ENCODE peak calls at places on chromosome 1, in six cellular contexts. M is OCI-LY7, D is left ventricle myocardium inferior, U is left lung, J is adrenal gland, R is neural progenitor cell. H is an unnamed sample.

GRCh38 chr1:160205242-160205973 is at the start of gene PEA15:
- DNase-seq in M (peak; percentile 77), D (peak; percentile 85), U (peak; percentile 75), J (peak; percentile 80), R (peak; percentile 91), H (peak; percentile 88)

GRCh38 chr1:190478193-190479007 is 736 bp upstream of the BRINP3 start:
- DNase-seq in M (no peak), D (no peak), U (no peak), J (no peak), R (peak; percentile 83), H (peak; percentile 40)

GRCh38 chr1:153028771-153029170 is 2.2 kb upstream of the SPRR1B start:
- DNase-seq in M (no peak), D (no peak), U (no peak), J (no peak), R (no peak), H (no peak)

GRCh38 chr1:208137144-208137682 is 107.0 kb downstream of the PLXNA2 start:
- DNase-seq in M (no peak), D (no peak), U (no peak), J (no peak), R (no peak), H (no peak)

GRCh38 chr1:180365039-180365438 is 135.0 kb downstream of the LHX4 start:
- DNase-seq in M (peak; percentile 10), D (no peak), U (no peak), J (no peak), R (peak; percentile 28), H (no peak)

GRCh38 chr1:118636004-118636403 is 352.1 kb downstream of the TBX15 start:
- DNase-seq in M (no peak), D (no peak), U (no peak), J (no peak), R (no peak), H (no peak)

GRCh38 chr1:226974544-226975258 is 34.6 kb downstream of the COQ8A start:
- DNase-seq in M (no peak), D (peak; percentile 66), U (no peak), J (peak; percentile 82), R (no peak), H (no peak)

GRCh38 chr1:155084722-155085503 is 6.3 kb downstream of the EFNA3 start:
- DNase-seq in M (peak; percentile 94), D (peak; percentile 93), U (peak; percentile 94), J (peak; percentile 96), R (peak; percentile 97), H (peak; percentile 95)

GRCh38 chr1:210364479-210364878 is 35.8 kb downstream of the HHAT start:
- DNase-seq in M (no peak), D (peak; percentile 46), U (no peak), J (no peak), R (no peak), H (no peak)

GRCh38 chr1:77553568-77554291 is 128.7 kb downstream of the ZZZ3 start:
- DNase-seq in M (no peak), D (no peak), U (no peak), J (no peak), R (no peak), H (no peak)

GRCh38 chr1:43271186-43272118 is 1.7 kb downstream of the TMEM125 start:
- DNase-seq in M (no peak), D (no peak), U (no peak), J (peak; percentile 28), R (no peak), H (peak; percentile 18)

GRCh38 chr1:159900086-159900680 is at the start of gene CFAP45:
- DNase-seq in M (no peak), D (peak; percentile 82), U (peak; percentile 89), J (peak; percentile 92), R (peak; percentile 98), H (peak; percentile 91)

GRCh38 chr1:44035726-44036408 is 4.6 kb upstream of the SLC6A9 start:
- DNase-seq in M (no peak), D (peak; percentile 30), U (no peak), J (no peak), R (peak; percentile 55), H (peak; percentile 52)

GRCh38 chr1:93662481-93663190 is 19.0 kb downstream of the BCAR3 start:
- DNase-seq in M (no peak), D (no peak), U (no peak), J (no peak), R (no peak), H (no peak)

GRCh38 chr1:1402081-1402900 is 3.2 kb upstream of the CCNL2 start:
- DNase-seq in M (peak; percentile 40), D (no peak), U (no peak), J (peak; percentile 73), R (peak; percentile 77), H (no peak)

GRCh38 chr1:100219879-100220278 is 29.8 kb downstream of the DBT start:
- DNase-seq in M (no peak), D (no peak), U (no peak), J (no peak), R (no peak), H (no peak)

GRCh38 chr1:203992440-203992839 is 80.5 kb upstream of the SOX13 start:
- DNase-seq in M (no peak), D (no peak), U (no peak), J (no peak), R (no peak), H (no peak)

GRCh38 chr1:72435025-72435424 is 152.7 kb upstream of the NEGR1 start:
- DNase-seq in M (no peak), D (no peak), U (no peak), J (no peak), R (no peak), H (no peak)

GRCh38 chr1:19072285-19072981 is 116.0 kb upstream of the IFFO2 start:
- DNase-seq in M (no peak), D (no peak), U (no peak), J (no peak), R (no peak), H (no peak)

GRCh38 chr1:68542586-68542985 is 45.7 kb upstream of the DEPDC1 start:
- DNase-seq in M (no peak), D (no peak), U (no peak), J (no peak), R (no peak), H (no peak)

GRCh38 chr1:243390315-243390875 is 134.6 kb downstream of the SDCCAG8 start:
- DNase-seq in M (no peak), D (no peak), U (no peak), J (no peak), R (no peak), H (no peak)

GRCh38 chr1:12595839-12596821 is 21.9 kb downstream of the DHRS3 start:
- DNase-seq in M (no peak), D (peak; percentile 91), U (peak; percentile 90), J (peak; percentile 91), R (peak; percentile 79), H (peak; percentile 88)

GRCh38 chr1:118990513-118991131 is 2.5 kb upstream of the TBX15 start:
- DNase-seq in M (no peak), D (no peak), U (no peak), J (no peak), R (no peak), H (no peak)

GRCh38 chr1:160103658-160104519 is 5.5 kb upstream of the IGSF8 start:
- DNase-seq in M (no peak), D (no peak), U (no peak), J (no peak), R (no peak), H (no peak)

GRCh38 chr1:204530932-204531331 is 14.7 kb downstream of the MDM4 start:
- DNase-seq in M (no peak), D (no peak), U (no peak), J (no peak), R (no peak), H (no peak)

GRCh38 chr1:183185941-183186490 is at the start of gene LAMC2:
- DNase-seq in M (no peak), D (no peak), U (peak; percentile 51), J (no peak), R (peak; percentile 75), H (peak; percentile 78)

GRCh38 chr1:34164510-34165381 is at the start of gene CSMD2:
- DNase-seq in M (no peak), D (peak; percentile 18), U (peak; percentile 52), J (peak; percentile 71), R (peak; percentile 88), H (no peak)

GRCh38 chr1:34924759-34925555 is 4.5 kb downstream of the DLGAP3 start:
- DNase-seq in M (peak; percentile 20), D (peak; percentile 56), U (peak; percentile 53), J (peak; percentile 74), R (peak; percentile 90), H (peak; percentile 76)

GRCh38 chr1:156123356-156124196 is 9.1 kb downstream of the LMNA start:
- DNase-seq in M (no peak), D (peak; percentile 96), U (peak; percentile 94), J (peak; percentile 99), R (peak; percentile 78), H (peak; percentile 96)
- H3K4me3 ChIP-seq in M (no peak overlapping the region), D (peak overlapping the region; percentile 100), U (peak overlapping the region; percentile 4), J (no peak overlapping the region), R (no peak overlapping the region), H (no peak overlapping the region)

GRCh38 chr1:167928457-167928852 is 8.0 kb upstream of the DCAF6 start:
- DNase-seq in M (no peak), D (no peak), U (no peak), J (no peak), R (no peak), H (no peak)
- H3K4me3 ChIP-seq in M (no peak overlapping the region), D (no peak overlapping the region), U (no peak overlapping the region), J (no peak overlapping the region), R (no peak overlapping the region), H (no peak overlapping the region)

GRCh38 chr1:228134591-228134990 is 5.5 kb upstream of the GUK1 start:
- DNase-seq in M (no peak), D (no peak), U (no peak), J (no peak), R (no peak), H (no peak)
- H3K4me3 ChIP-seq in M (no peak overlapping the region), D (no peak overlapping the region), U (no peak overlapping the region), J (no peak overlapping the region), R (no peak overlapping the region), H (no peak overlapping the region)

GRCh38 chr1:116950497-116951174 is 40.9 kb downstream of the PTGFRN start:
- DNase-seq in M (no peak), D (no peak), U (no peak), J (peak; percentile 69), R (peak; percentile 11), H (no peak)
- H3K4me3 ChIP-seq in M (no peak overlapping the region), D (peak overlapping the region; percentile 37), U (no peak overlapping the region), J (no peak overlapping the region), R (peak overlapping the region; percentile 16), H (no peak overlapping the region)

DNA sequence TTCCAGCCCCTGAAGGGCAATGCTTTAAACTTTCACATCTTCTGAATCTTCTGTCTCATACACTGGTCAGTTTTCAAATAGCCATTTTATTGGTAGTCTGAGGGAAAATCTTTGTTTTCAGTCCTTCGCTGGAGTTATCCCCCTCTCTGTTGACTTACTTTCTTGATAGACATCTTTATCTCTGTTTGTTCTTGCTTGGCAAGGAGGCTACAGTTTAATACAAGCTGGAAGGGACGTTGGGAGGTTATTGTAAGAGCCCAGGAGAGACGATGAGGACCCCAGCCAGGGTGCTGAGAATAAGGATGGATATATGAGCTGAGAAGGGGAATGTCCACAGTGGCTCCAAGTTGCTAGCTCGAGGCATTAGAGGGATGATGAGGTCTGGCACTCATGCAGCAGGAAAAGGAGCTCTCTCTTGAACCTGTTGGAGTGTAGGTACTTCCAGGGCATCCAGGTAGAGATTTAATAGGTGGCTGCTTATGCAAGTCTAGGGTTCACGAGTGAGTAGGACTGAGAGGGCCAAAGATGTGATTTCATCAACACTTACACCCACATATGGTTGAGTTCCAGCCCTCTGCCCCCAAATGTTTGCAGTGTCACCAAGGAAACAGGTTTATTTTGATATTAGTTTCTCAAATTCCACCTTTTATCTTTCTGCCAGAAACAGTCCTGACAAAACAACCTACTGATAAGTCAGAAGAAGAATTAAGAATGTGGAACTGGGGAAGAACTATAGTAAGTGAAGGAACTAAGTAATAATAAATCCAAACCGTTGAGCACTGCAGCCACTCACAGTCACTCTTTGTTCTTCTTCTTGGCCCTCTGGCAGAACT is 237.3 kb upstream of the PROX1 start:
- DNase-seq in M (no peak), D (no peak), U (no peak), J (no peak), R (no peak), H (no peak)
- H3K4me3 ChIP-seq in M (no peak overlapping the region), D (no peak overlapping the region), U (no peak overlapping the region), J (no peak overlapping the region), R (no peak overlapping the region), H (no peak overlapping the region)

H was measured in mucosa of descending colon.